ENCODE peak calls at places on chromosomes 13 and 19, in seven cellular contexts. O is psoas muscle, J is neural progenitor cell, F is fibroblast of lung, V is fibroblast of mammary gland, E is cardiac fibroblast, Q is epithelial cell of esophagus. S is an unnamed sample.

GRCh38 chr19:19356901-19357566 is 36.4 kb downstream of the MAU2 start:
- DNase-seq in O (no peak), J (no peak), F (no peak), V (no peak), E (no peak), Q (no peak), S (no peak)

GRCh38 chr19:44111910-44112463 is 1.2 kb upstream of the ZNF225 start:
- DNase-seq in O (no peak), J (peak), F (peak), V (peak), E (peak), Q (peak), S (peak)

GRCh38 chr19:21694171-21694906 is 73.0 kb downstream of the ZNF100 start:
- DNase-seq in O (no peak), J (no peak), F (no peak), V (no peak), E (no peak), Q (no peak), S (no peak)

GRCh38 chr19:15702590-15702930 is 25.3 kb upstream of the OR10H2 start:
- DNase-seq in O (peak), J (no peak), F (no peak), V (peak), E (peak), Q (peak), S (peak)

GRCh38 chr13:74867460-74867859 is 614.5 kb downstream of the TBC1D4 start:
- DNase-seq in O (no peak), J (no peak), F (peak), V (peak), E (peak), Q (peak), S (peak)

GRCh38 chr13:30792257-30793000 is 57.1 kb downstream of the ALOX5AP start:
- DNase-seq in O (peak), J (peak), F (peak), V (peak), E (peak), Q (peak), S (peak)

GRCh38 chr19:4358709-4359626 is 15.6 kb downstream of the MPND start:
- DNase-seq in O (no peak), J (no peak), F (no peak), V (no peak), E (no peak), Q (no peak), S (no peak)

GRCh38 chr19:309206-309565 is 18.0 kb upstream of the PLPP2 start:
- DNase-seq in O (no peak), J (no peak), F (no peak), V (no peak), E (no peak), Q (no peak), S (no peak)

GRCh38 chr19:14056069-14056666 is 5.7 kb downstream of the PALM3 start:
- DNase-seq in O (no peak), J (no peak), F (no peak), V (no peak), E (no peak), Q (no peak), S (no peak)

GRCh38 chr13:71712988-71713653 is 153.9 kb downstream of the DACH1 start:
- DNase-seq in O (peak), J (peak), F (peak), V (no peak), E (peak), Q (peak), S (peak)

GRCh38 chr19:29675120-29675649 is 9.9 kb downstream of the PLEKHF1 start:
- DNase-seq in O (no peak), J (no peak), F (no peak), V (no peak), E (no peak), Q (no peak), S (no peak)

GRCh38 chr13:74036373-74036772 is 97.8 kb downstream of the KLF12 start:
- DNase-seq in O (no peak), J (no peak), F (no peak), V (no peak), E (no peak), Q (peak), S (no peak)

GRCh38 chr19:55284405-55285058 is 735 bp downstream of the BRSK1 start:
- DNase-seq in O (no peak), J (peak), F (no peak), V (no peak), E (no peak), Q (no peak), S (no peak)

GRCh38 chr13:99859178-99860177 is 112.1 kb downstream of the ZIC5 start:
- DNase-seq in O (no peak), J (peak), F (no peak), V (no peak), E (no peak), Q (no peak), S (no peak)

GRCh38 chr13:59522652-59523051 is 641.1 kb downstream of the DIAPH3 start:
- DNase-seq in O (no peak), J (no peak), F (no peak), V (no peak), E (no peak), Q (no peak), S (no peak)

GRCh38 chr19:48826606-48827020 is 9.7 kb downstream of the HSD17B14 start:
- DNase-seq in O (no peak), J (peak), F (no peak), V (no peak), E (no peak), Q (no peak), S (no peak)

GRCh38 chr13:96011291-96011875 is 41.8 kb downstream of the UGGT2 start:
- DNase-seq in O (no peak), J (no peak), F (peak), V (peak), E (no peak), Q (no peak), S (no peak)

GRCh38 chr13:109802936-109803335 is 16.6 kb upstream of the IRS2 start:
- DNase-seq in O (no peak), J (no peak), F (no peak), V (no peak), E (no peak), Q (no peak), S (no peak)

GRCh38 chr19:46678110-46678732 is 17.2 kb upstream of the DACT3 start:
- DNase-seq in O (peak), J (peak), F (no peak), V (no peak), E (no peak), Q (peak), S (peak)

GRCh38 chr19:39671739-39672363 is 16.1 kb downstream of the LGALS16 start:
- DNase-seq in O (no peak), J (peak), F (peak), V (peak), E (peak), Q (peak), S (peak)

GRCh38 chr19:41696402-41697197 is 8.5 kb upstream of the CEACAM7 start:
- DNase-seq in O (no peak), J (no peak), F (no peak), V (no peak), E (no peak), Q (peak), S (peak)

GRCh38 chr19:28889941-28890645 is 322.9 kb downstream of the UQCRFS1 start:
- DNase-seq in O (no peak), J (no peak), F (no peak), V (no peak), E (no peak), Q (no peak), S (no peak)

GRCh38 chr13:50235604-50236003 is 220.4 kb downstream of the KCNRG start:
- DNase-seq in O (no peak), J (no peak), F (no peak), V (no peak), E (no peak), Q (no peak), S (no peak)

GRCh38 chr13:36918246-36919060 is 1.6 kb downstream of the SMAD9 start:
- DNase-seq in O (no peak), J (peak), F (peak), V (peak), E (peak), Q (no peak), S (peak)

GRCh38 chr19:51417107-51417806 is at the start of gene SIGLEC10:
- DNase-seq in O (no peak), J (no peak), F (no peak), V (peak), E (no peak), Q (no peak), S (no peak)

GRCh38 chr19:7871530-7872305 is 2.5 kb downstream of the PRR36 start:
- DNase-seq in O (peak), J (peak), F (peak), V (peak), E (peak), Q (peak), S (peak)

GRCh38 chr19:18304496-18305312 is 18.2 kb downstream of the LSM4 start:
- DNase-seq in O (peak), J (peak), F (peak), V (peak), E (peak), Q (peak), S (peak)

GRCh38 chr19:54190942-54191670 is at the start of gene TSEN34:
- DNase-seq in O (no peak), J (peak), F (no peak), V (peak), E (peak), Q (peak), S (peak)

GRCh38 chr19:39845621-39846175 is 481 bp downstream of the FBL start:
- DNase-seq in O (no peak), J (peak), F (no peak), V (no peak), E (peak), Q (peak), S (no peak)

GRCh38 chr19:5672708-5673459 is 7.4 kb downstream of the MICOS13 start:
- DNase-seq in O (no peak), J (no peak), F (no peak), V (no peak), E (no peak), Q (no peak), S (no peak)

GRCh38 chr13:32381539-32381938 is 46.4 kb downstream of the N4BP2L1 start:
- DNase-seq in O (no peak), J (peak), F (peak), V (peak), E (peak), Q (peak), S (peak)

GRCh38 chr13:45269204-45269603 is 68.4 kb upstream of the KCTD4 start:
- DNase-seq in O (no peak), J (no peak), F (peak), V (peak), E (peak), Q (no peak), S (peak)

GRCh38 chr13:113093580-113094409 is 11.8 kb upstream of the F7 start:
- DNase-seq in O (peak), J (no peak), F (no peak), V (no peak), E (no peak), Q (no peak), S (no peak)

GRCh38 chr13:49248433-49249002 is 793 bp downstream of the CDADC1 start:
- DNase-seq in O (no peak), J (peak), F (peak), V (peak), E (peak), Q (peak), S (no peak)

GRCh38 chr19:45581576-45581975 is 3.0 kb downstream of the OPA3 start:
- DNase-seq in O (no peak), J (no peak), F (peak), V (no peak), E (no peak), Q (peak), S (no peak)

GRCh38 chr19:45587873-45588272 is 3.3 kb upstream of the OPA3 start:
- DNase-seq in O (no peak), J (no peak), F (no peak), V (peak), E (no peak), Q (no peak), S (no peak)

GRCh38 chr19:45585158-45585577 is 566 bp upstream of the OPA3 start:
- DNase-seq in O (no peak), J (no peak), F (no peak), V (no peak), E (no peak), Q (no peak), S (no peak)

GRCh38 chr19:45589768-45590167 is 5.2 kb upstream of the OPA3 start:
- DNase-seq in O (no peak), J (no peak), F (no peak), V (no peak), E (no peak), Q (no peak), S (no peak)

GRCh38 chr19:45584332-45585157 is at the start of gene OPA3:
- DNase-seq in O (peak), J (peak), F (peak), V (peak), E (peak), Q (peak), S (peak)
- TF ChIP-seq CTCF in O (no peak), J (peak), F (no peak), V (no peak), E (no peak), Q (no peak), S (no peak)

GRCh38 chr13:28717170-28717569 is 1.6 kb downstream of the SLC46A3 start:
- DNase-seq in O (no peak), J (no peak), F (no peak), V (no peak), E (no peak), Q (peak), S (no peak)
- H3K4me3 ChIP-seq in O (peak), J (no peak), F (no peak), V (no peak), E (no peak), Q (no peak), S (no peak)

GRCh38 chr13:114113961-114114360 is 18.5 kb downstream of the RASA3 start:
- DNase-seq in O (no peak), J (no peak), F (no peak), V (no peak), E (no peak), Q (no peak), S (no peak)

GRCh38 chr13:114115796-114116195 is 16.6 kb downstream of the RASA3 start:
- DNase-seq in O (no peak), J (no peak), F (no peak), V (no peak), E (no peak), Q (no peak), S (no peak)

GRCh38 chr13:114112826-114113322 is 19.5 kb downstream of the RASA3 start:
- DNase-seq in O (peak), J (peak), F (no peak), V (no peak), E (no peak), Q (no peak), S (no peak)

GRCh38 chr13:114116734-114117133 is 15.7 kb downstream of the RASA3 start:
- DNase-seq in O (no peak), J (no peak), F (no peak), V (no peak), E (no peak), Q (no peak), S (no peak)

DNA sequence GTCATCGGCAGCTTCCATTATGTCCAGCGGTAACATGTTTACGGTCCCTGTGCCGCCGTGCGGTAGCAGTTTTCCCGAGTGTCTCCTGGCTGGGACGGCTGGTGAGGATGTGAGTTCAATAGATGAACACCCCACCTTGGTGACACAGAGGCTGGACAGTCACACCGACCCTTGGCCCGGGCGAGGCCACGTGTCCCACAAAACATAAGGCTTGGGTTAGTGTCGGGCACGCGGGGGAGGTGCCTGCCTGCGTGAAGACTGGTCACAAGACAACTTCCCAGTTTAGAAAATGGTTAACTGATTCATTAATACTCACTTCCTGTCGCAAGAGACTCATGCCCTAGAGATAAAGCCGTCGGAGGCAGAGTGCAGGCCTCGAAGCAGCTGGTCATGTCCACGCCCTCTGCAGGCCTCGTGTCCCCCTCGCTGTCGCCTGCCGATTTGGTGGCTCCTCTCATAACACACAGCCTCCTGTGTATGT is 17.2 kb downstream of the RASA3 start:
- DNase-seq in O (peak), J (no peak), F (peak), V (peak), E (peak), Q (peak), S (peak)
- TF ChIP-seq CTCF in O (no peak), J (no peak), F (peak), V (no peak), E (no peak), Q (no peak), S (peak)

GRCh38 chr19:35557539-35558399 is 5.7 kb downstream of the ATP4A start:
- DNase-seq in O (peak), J (peak), F (peak), V (peak), E (peak), Q (peak), S (peak)
- H3K4me3 ChIP-seq in O (peak), J (peak), F (peak), V (peak), E (peak), Q (peak), S (peak)

GRCh38 chr13:46317120-46317519 is 69.9 kb downstream of the RUBCNL start:
- DNase-seq in O (no peak), J (no peak), F (no peak), V (peak), E (peak), Q (no peak), S (peak)
- TF ChIP-seq CTCF in O (no peak), J (no peak), F (peak), V (peak), E (peak), Q (no peak), S (peak)

S was measured in fibroblast of pulmonary artery.